ENCODE peak calls at places on chromosomes 12 and 14, in seven cellular contexts. D, H, N, I, P, A and B are unnamed samples.
A peak's percentile ranks its signal among the peaks of the same experiment; 100 is the strongest.

GRCh38 chr14:91140672-91141071 is 26.8 kb downstream of the DGLUCY start:
- DNase-seq in D (no peak), H (peak; percentile 15), N (peak; percentile 37), I (no peak), P (no peak), A (no peak), B (peak; percentile 24)

GRCh38 chr14:77406718-77407117 is 16.6 kb downstream of the NOXRED1 start:
- DNase-seq in D (no peak), H (no peak), N (peak; percentile 5), I (no peak), P (no peak), A (no peak), B (no peak)

GRCh38 chr14:94465042-94465441 is 11.0 kb downstream of the SERPINA9 start:
- DNase-seq in D (no peak), H (no peak), N (no peak), I (no peak), P (no peak), A (no peak), B (no peak)

GRCh38 chr12:7856516-7856915 is 16.2 kb downstream of the SLC2A14 start:
- DNase-seq in D (no peak), H (no peak), N (peak; percentile 16), I (no peak), P (no peak), A (no peak), B (no peak)

GRCh38 chr14:23571701-23572523 is 4.3 kb upstream of the AP1G2 start:
- DNase-seq in D (no peak), H (no peak), N (no peak), I (no peak), P (no peak), A (no peak), B (no peak)

GRCh38 chr12:10400829-10401228 is 8.7 kb downstream of the KLRC4 start:
- DNase-seq in D (no peak), H (no peak), N (no peak), I (no peak), P (no peak), A (no peak), B (no peak)

GRCh38 chr12:127507336-127507735 is 759.6 kb upstream of the TMEM132C start:
- DNase-seq in D (no peak), H (no peak), N (no peak), I (no peak), P (peak; percentile 51), A (no peak), B (no peak)

GRCh38 chr12:24363177-24363754 is 413.8 kb upstream of the SOX5 start:
- DNase-seq in D (no peak), H (no peak), N (peak; percentile 9), I (no peak), P (no peak), A (no peak), B (no peak)

GRCh38 chr12:47349770-47350408 is 270.1 kb upstream of the AMIGO2 start:
- DNase-seq in D (no peak), H (no peak), N (no peak), I (no peak), P (no peak), A (no peak), B (no peak)